ENCODE peak calls at places on chromosomes 1 and 21, in four cellular contexts. M, I, Z and R are unnamed samples.

GRCh38 chr1:4053774-4054173 is 153.7 kb upstream of the C1orf174 start:
- DNase-seq in I (no peak), Z (no peak), M (no peak), R (peak; percentile 79)

GRCh38 chr1:66435541-66435940 is 98.4 kb upstream of the SGIP1 start:
- DNase-seq in Z (no peak), M (no peak), I (no peak), R (no peak)

GRCh38 chr1:54575161-54575560 is 27.1 kb downstream of the ACOT11 start:
- DNase-seq in Z (no peak), M (no peak), I (no peak), R (no peak)

GRCh38 chr1:235943581-235944114 is 76.9 kb upstream of the LYST start:
- DNase-seq in M (no peak), Z (no peak), I (peak; percentile 100), R (no peak)

GRCh38 chr1:77794550-77794949 is 15.1 kb downstream of the MIGA1 start:
- DNase-seq in M (no peak), I (no peak), Z (no peak), R (no peak)

GRCh38 chr1:214712737-214713136 is 109.7 kb downstream of the CENPF start:
- DNase-seq in M (no peak), Z (no peak), I (no peak), R (no peak)

GRCh38 chr1:44546403-44547053 is 127.8 kb downstream of the TMEM53 start:
- DNase-seq in Z (no peak), I (no peak), M (no peak), R (no peak)

GRCh38 chr1:196454792-196455191 is 153.4 kb downstream of the KCNT2 start:
- DNase-seq in I (no peak), M (no peak), Z (no peak), R (no peak)

GRCh38 chr1:171422489-171422888 is 62.8 kb upstream of the PRRC2C start:
- DNase-seq in Z (no peak), I (peak; percentile 62), M (no peak), R (no peak)

GRCh38 chr1:246169486-246169885 is 337.6 kb downstream of the SMYD3 start:
- DNase-seq in I (no peak), Z (no peak), M (no peak), R (no peak)

GRCh38 chr21:15514073-15514946 is 215.5 kb upstream of the USP25 start:
- DNase-seq in M (no peak), Z (no peak), I (no peak), R (no peak)

DNA sequence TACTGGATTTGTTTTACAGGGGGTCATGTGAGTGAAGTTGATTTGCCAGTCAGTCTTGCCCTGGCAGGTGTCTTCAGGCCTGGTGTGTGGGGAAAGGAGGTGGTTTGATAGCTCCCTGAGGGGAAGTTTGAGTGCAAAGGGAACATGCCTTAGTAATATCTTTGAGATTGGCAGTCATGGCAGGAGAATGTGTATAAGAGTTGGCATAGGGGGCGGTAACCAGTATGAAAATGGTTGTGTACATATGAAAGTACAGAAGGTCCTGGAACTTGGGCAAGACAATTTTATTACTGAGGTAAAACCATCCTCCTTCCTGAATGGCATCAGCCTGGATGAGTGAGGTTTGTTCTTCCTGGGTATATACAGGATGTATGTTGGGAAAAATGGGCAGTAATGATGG is 37.6 kb upstream of the PLA2G5 start:
- DNase-seq in I (no peak), M (no peak), Z (no peak), R (no peak)
- TF ChIP-seq POLR2A in I (no peak), M (no peak), Z (no peak), R (no peak)

GRCh38 chr1:224929335-224930237 is at the start of gene DNAH14:
- DNase-seq in M (peak; percentile 83), Z (peak; percentile 80), I (peak; percentile 60), R (peak; percentile 25)
- TF ChIP-seq POLR2A in M (no peak), Z (peak; percentile 54), I (peak; percentile 28), R (no peak)

GRCh38 chr1:119631086-119631432 is 17.0 kb downstream of the ZNF697 start:
- DNase-seq in I (no peak), Z (no peak), M (no peak), R (no peak)

GRCh38 chr1:119633575-119634325 is 14.3 kb downstream of the ZNF697 start:
- DNase-seq in I (no peak), Z (no peak), M (no peak), R (no peak)

GRCh38 chr1:119632103-119632490 is 16.0 kb downstream of the ZNF697 start:
- DNase-seq in I (no peak), Z (no peak), M (no peak), R (no peak)

GRCh38 chr1:119632836-119633235 is 15.2 kb downstream of the ZNF697 start:
- DNase-seq in I (no peak), M (no peak), Z (no peak), R (no peak)

DNA sequence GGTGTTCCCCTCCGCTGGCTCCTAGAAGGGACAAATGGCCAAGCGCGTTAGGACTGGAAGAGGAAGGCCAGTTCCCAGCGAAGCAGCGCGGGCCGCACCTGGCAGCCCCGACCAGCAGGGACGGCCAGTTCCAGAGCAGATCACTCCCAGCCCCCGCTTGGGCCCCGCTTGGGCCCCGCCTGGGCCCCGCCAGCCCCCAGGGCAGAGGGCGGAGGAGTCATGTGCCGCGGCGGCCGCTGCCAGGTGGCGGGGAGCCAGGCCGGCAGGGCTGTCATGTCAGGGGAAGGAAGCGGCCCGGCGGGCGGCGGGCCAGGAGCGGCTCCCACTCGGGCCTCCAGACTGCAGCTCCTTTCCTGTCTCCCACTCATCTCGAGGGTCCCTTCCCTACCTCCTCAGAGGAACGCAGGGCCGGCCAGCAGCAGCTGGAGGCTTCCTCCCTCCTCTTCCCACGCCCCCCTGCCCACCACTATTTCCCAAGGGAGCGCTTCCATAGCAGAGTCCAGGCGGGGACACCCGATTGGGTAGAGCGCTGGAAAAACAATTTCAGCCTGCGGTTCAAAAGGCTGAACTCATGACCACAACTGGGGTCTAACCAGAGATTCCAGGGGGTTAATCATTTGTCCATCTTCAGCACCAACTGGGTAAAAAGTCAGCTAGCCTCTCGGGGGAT is 16.5 kb downstream of the ZNF697 start:
- DNase-seq in M (peak; percentile 92), I (peak; percentile 72), Z (peak; percentile 83), R (peak; percentile 97)
- TF ChIP-seq POLR2A in M (no peak), I (no peak), Z (no peak), R (no peak)

GRCh38 chr1:32813941-32814739 is 3.0 kb downstream of the YARS1 start:
- DNase-seq in Z (peak; percentile 69), I (peak; percentile 37), M (no peak), R (no peak)

GRCh38 chr1:32817159-32817814 is at the start of the genes S100PBP and YARS1:
- DNase-seq in Z (peak; percentile 100), M (peak; percentile 99), I (peak; percentile 97), R (peak; percentile 100)

GRCh38 chr1:32816676-32817158 is 441 bp downstream of the YARS1 start:
- DNase-seq in M (no peak), Z (no peak), I (peak; percentile 34), R (no peak)

GRCh38 chr1:32817815-32818786 is 648 bp downstream of the S100PBP start:
- DNase-seq in M (peak; percentile 90), I (peak; percentile 39), Z (peak; percentile 88), R (peak; percentile 57)

DNA sequence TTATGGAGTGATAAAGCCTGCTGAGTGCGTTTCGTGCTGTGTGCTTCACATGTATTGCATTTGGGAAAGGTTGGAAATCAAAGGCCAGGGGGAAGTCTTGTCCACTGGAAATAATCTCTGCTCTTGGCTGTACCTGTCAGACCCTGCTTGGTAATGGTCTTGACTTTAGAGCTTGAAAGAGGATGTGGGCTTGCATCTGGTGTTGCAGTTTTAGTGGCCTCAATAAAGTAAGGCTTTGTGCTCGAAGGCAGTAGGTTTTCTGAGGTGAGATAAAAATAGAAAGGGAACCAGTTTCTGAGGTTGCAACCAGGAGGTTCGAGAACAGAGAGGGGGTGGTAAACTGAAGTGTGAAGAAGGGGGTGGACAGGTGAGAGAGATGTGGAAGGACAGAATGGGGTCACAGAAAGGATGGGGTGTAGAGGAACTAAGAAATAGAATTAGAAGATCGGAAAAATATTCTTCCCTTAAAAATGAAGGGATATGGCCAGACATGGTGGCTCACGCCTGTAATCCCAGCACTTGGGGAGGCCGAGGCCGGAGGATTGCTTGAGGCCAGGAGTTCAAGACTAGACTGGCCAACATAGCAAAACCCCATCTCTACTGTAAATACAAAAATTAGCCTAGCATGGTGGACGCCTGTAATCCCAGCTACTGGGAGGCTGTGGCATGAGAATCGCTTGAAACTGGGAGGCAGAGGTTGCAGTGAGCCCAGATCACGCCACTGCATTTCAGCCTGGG is 1.5 kb downstream of the S100PBP start:
- DNase-seq in Z (no peak), I (no peak), M (no peak), R (no peak)
- TF ChIP-seq POLR2A in Z (no peak), I (no peak), M (no peak), R (no peak)

DNA sequence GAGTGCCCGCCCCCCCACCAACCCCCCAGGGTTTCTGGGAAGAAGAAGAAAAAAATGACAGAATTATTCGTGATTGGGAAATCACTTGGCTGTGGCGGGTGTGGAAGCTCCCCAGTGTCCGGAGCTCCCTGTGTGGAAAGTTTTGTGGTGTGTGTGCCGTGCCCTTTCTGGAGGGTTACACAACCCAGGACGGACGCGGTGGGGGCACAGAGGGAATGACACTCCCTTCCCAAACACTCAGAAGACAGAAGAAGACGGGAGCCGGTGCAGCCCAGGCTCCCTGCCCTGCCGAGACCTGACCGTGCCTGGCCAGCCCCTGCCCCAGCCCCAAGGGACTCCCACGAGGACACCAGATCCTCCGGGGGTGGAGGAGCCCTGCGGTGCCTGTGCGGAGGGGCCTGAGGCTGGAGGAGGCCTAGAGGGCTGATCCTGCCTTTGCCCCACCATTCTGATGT is 33.0 kb upstream of the ADARB1 start:
- DNase-seq in Z (peak; percentile 78), I (peak; percentile 78), M (peak; percentile 95), R (peak; percentile 97)
- TF ChIP-seq POLR2A in Z (no peak), I (no peak), M (peak; percentile 38), R (no peak)

DNA sequence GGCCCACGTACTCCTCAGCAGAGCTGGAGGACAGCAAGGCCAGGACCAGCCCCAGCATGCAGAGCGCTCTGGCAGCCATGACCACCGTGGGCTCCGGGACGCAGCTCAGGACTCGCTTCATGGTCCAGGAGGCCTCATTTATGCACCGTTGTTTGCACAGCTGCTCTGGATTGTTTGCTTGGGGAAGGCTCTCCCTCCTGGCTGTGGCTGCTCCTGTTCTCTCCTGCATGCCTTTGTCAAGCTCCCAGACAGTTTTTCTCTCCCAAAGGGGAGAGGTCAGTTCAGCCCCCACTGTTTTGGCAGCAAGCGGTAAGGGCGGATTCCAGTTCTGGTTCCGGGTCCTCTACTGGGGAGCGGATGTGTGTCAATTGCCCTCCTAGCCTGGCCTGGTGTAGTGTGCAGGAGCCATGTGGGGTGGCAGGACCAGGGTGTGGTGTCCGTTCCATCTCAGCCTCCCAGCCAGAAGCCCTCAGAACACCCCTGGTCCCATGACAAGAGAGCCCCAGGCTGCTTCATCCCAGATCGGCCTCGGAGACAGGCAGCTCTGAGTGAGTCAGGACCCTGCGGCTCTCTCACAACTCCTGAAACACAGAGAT is at the start of gene TFF3:
- DNase-seq in M (no peak), Z (peak; percentile 22), I (no peak), R (peak; percentile 86)
- TF ChIP-seq POLR2A in M (no peak), Z (no peak), I (no peak), R (no peak)